ENCODE peak calls at places on chromosomes 6 and 20, in four cellular contexts. One of them, this sample, is unnamed. For H3K27me3, the result is how much of the 10 kb centered on the place peaks cover.

GRCh38 chr6:136084403-136084802 is 165.7 kb downstream of the MTFR2 start:
- DNase-seq in HCT116: no peak
- DNase-seq in K562: no peak
- DNase-seq in HepG2: no peak
- DNase-seq in this sample: no peak

GRCh38 chr20:64130271-64130670 is 22.9 kb upstream of the NPBWR2 start:
- DNase-seq in HCT116: no peak
- DNase-seq in HepG2: no peak
- DNase-seq in K562: no peak
- DNase-seq in this sample: no peak

GRCh38 chr20:11850901-11851300 is 66.8 kb upstream of the BTBD3 start:
- DNase-seq in K562: no peak
- DNase-seq in HepG2: no peak
- DNase-seq in HCT116: peak
- DNase-seq in this sample: no peak

GRCh38 chr6:17086469-17086868 is 15.4 kb upstream of the STMND1 start:
- DNase-seq in HepG2: peak
- DNase-seq in HCT116: peak
- DNase-seq in K562: peak
- DNase-seq in this sample: peak

GRCh38 chr20:32830437-32830836 is 10.7 kb downstream of the MAPRE1 start:
- DNase-seq in K562: no peak
- DNase-seq in HepG2: no peak
- DNase-seq in HCT116: no peak
- DNase-seq in this sample: no peak

GRCh38 chr6:111342913-111343312 is 140.1 kb downstream of the REV3L start:
- DNase-seq in HCT116: no peak
- DNase-seq in HepG2: no peak
- DNase-seq in K562: no peak
- DNase-seq in this sample: no peak

GRCh38 chr6:28207244-28208179 is 17.6 kb upstream of the ZSCAN9 start:
- DNase-seq in HCT116: no peak
- DNase-seq in HepG2: no peak
- DNase-seq in K562: no peak
- DNase-seq in this sample: no peak

GRCh38 chr6:95819939-95820338 is 195.8 kb upstream of the FUT9 start:
- DNase-seq in K562: no peak
- DNase-seq in HCT116: no peak
- DNase-seq in HepG2: no peak
- DNase-seq in this sample: no peak

GRCh38 chr6:138815797-138816528 is 20.1 kb downstream of the ECT2L start:
- DNase-seq in K562: peak
- DNase-seq in HCT116: peak
- DNase-seq in HepG2: peak
- DNase-seq in this sample: peak

GRCh38 chr6:31083742-31084354 is 28.5 kb downstream of the C6orf15 start:
- DNase-seq in HepG2: peak
- DNase-seq in HCT116: peak
- DNase-seq in K562: peak
- DNase-seq in this sample: no peak

GRCh38 chr6:2209226-2209809 is 36.1 kb downstream of the GMDS start:
- DNase-seq in HCT116: peak
- DNase-seq in HepG2: peak
- DNase-seq in K562: peak
- DNase-seq in this sample: peak

GRCh38 chr6:131014080-131014776 is 48.8 kb downstream of the EPB41L2 start:
- DNase-seq in HCT116: no peak
- DNase-seq in K562: no peak
- DNase-seq in HepG2: no peak
- DNase-seq in this sample: no peak

GRCh38 chr20:43040427-43040826 is 149.3 kb downstream of the PTPRT start:
- DNase-seq in HepG2: peak
- DNase-seq in K562: peak
- DNase-seq in HCT116: no peak
- DNase-seq in this sample: no peak

GRCh38 chr6:144094731-144095133 is 641 bp downstream of the SF3B5 start:
- DNase-seq in HCT116: no peak
- DNase-seq in K562: no peak
- DNase-seq in HepG2: no peak
- DNase-seq in this sample: no peak

GRCh38 chr6:33782561-33782960 is 6.4 kb downstream of the LEMD2 start:
- DNase-seq in K562: no peak
- DNase-seq in HepG2: no peak
- DNase-seq in HCT116: no peak
- DNase-seq in this sample: no peak

GRCh38 chr6:88619951-88620350 is 343.5 kb downstream of the RNGTT start:
- DNase-seq in HCT116: no peak
- DNase-seq in K562: no peak
- DNase-seq in HepG2: no peak
- DNase-seq in this sample: no peak

GRCh38 chr6:109456283-109456583 is 661 bp upstream of the MICAL1 start:
- DNase-seq in K562: no peak
- DNase-seq in HepG2: no peak
- DNase-seq in HCT116: no peak
- DNase-seq in this sample: no peak

GRCh38 chr6:19327246-19327645 is 509.9 kb upstream of the ID4 start:
- DNase-seq in HCT116: no peak
- DNase-seq in K562: no peak
- DNase-seq in HepG2: no peak
- DNase-seq in this sample: no peak

GRCh38 chr6:44512868-44513641 is 125.5 kb downstream of the CDC5L start:
- DNase-seq in K562: peak
- DNase-seq in HCT116: peak
- DNase-seq in HepG2: no peak
- DNase-seq in this sample: no peak

GRCh38 chr6:157040191-157040590 is 263.0 kb downstream of the ARID1B start:
- DNase-seq in HepG2: no peak
- DNase-seq in K562: no peak
- DNase-seq in HCT116: no peak
- DNase-seq in this sample: no peak

GRCh38 chr6:37561361-37561760 is 61.7 kb upstream of the CCDC167 start:
- DNase-seq in K562: no peak
- DNase-seq in HCT116: no peak
- DNase-seq in HepG2: no peak
- DNase-seq in this sample: no peak

GRCh38 chr20:51348866-51349265 is 193.7 kb downstream of the NFATC2 start:
- DNase-seq in HepG2: no peak
- DNase-seq in K562: no peak
- DNase-seq in HCT116: no peak
- DNase-seq in this sample: no peak
- H3K27me3 ChIP-seq in HepG2: under half
- H3K27me3 ChIP-seq in K562: under half
- H3K27me3 ChIP-seq in HCT116: under half
- H3K27me3 ChIP-seq in this sample: under half

GRCh38 chr6:1110164-1110563 is 201.7 kb upstream of the FOXQ1 start:
- DNase-seq in HepG2: peak
- DNase-seq in HCT116: peak
- DNase-seq in K562: no peak
- DNase-seq in this sample: no peak
- TF ChIP-seq TCF7L2 in HepG2: no peak
- TF ChIP-seq TCF7L2 in HCT116: no peak
- TF ChIP-seq TCF7L2 in K562: no peak
- TF ChIP-seq TCF7L2 in this sample: no peak

GRCh38 chr20:63086421-63087235 is 79.9 kb upstream of the BHLHE23 start:
- DNase-seq in HepG2: no peak
- DNase-seq in K562: no peak
- DNase-seq in HCT116: no peak
- DNase-seq in this sample: no peak
- H3K27me3 ChIP-seq in HepG2: under half
- H3K27me3 ChIP-seq in K562: half or more
- H3K27me3 ChIP-seq in HCT116: under half
- H3K27me3 ChIP-seq in this sample: under half

GRCh38 chr6:25582101-25582500 is 69.9 kb upstream of the SCGN start:
- DNase-seq in K562: no peak
- DNase-seq in HCT116: no peak
- DNase-seq in HepG2: no peak
- DNase-seq in this sample: no peak
- TF ChIP-seq TCF7L2 in K562: no peak
- TF ChIP-seq TCF7L2 in HCT116: no peak
- TF ChIP-seq TCF7L2 in HepG2: no peak
- TF ChIP-seq TCF7L2 in this sample: no peak

DNA sequence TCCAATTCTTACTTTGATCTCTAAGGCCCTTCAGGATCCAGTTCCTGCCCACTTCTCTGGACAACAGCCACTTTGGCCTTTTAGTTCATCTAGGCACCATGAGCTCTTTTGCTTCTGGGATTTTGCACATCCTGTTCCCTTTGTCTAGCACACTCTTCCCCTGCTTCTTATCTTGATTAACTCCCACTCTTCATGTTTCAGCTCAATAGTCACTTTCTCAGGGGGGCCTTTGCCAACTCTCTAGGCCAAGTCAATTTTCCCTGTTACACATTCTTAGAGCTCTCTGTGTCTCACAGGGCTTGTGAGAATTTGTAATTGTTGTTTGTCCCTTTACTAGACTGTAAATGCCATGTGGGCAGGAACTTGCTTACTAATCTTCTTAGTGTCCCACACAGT is 58.1 kb upstream of the EPB41L1 start:
- DNase-seq in HCT116: no peak
- DNase-seq in K562: no peak
- DNase-seq in HepG2: no peak
- DNase-seq in this sample: no peak
- H3K27me3 ChIP-seq in HCT116: under half
- H3K27me3 ChIP-seq in K562: under half
- H3K27me3 ChIP-seq in HepG2: under half
- H3K27me3 ChIP-seq in this sample: under half

GRCh38 chr6:107740496-107741190 is 83.5 kb downstream of the SCML4 start:
- DNase-seq in HCT116: no peak
- DNase-seq in HepG2: no peak
- DNase-seq in K562: no peak
- DNase-seq in this sample: no peak
- TF ChIP-seq TCF7L2 in HCT116: no peak
- TF ChIP-seq TCF7L2 in HepG2: no peak
- TF ChIP-seq TCF7L2 in K562: no peak
- TF ChIP-seq TCF7L2 in this sample: no peak

GRCh38 chr20:21391495-21392298 is 5.6 kb downstream of the NKX2-4 start:
- DNase-seq in HCT116: no peak
- DNase-seq in HepG2: no peak
- DNase-seq in K562: no peak
- DNase-seq in this sample: no peak
- H3K27me3 ChIP-seq in HCT116: under half
- H3K27me3 ChIP-seq in HepG2: under half
- H3K27me3 ChIP-seq in K562: under half
- H3K27me3 ChIP-seq in this sample: under half

GRCh38 chr6:101395345-101395744 is 1.8 kb downstream of the GRIK2 start:
- DNase-seq in HCT116: no peak
- DNase-seq in K562: no peak
- DNase-seq in HepG2: no peak
- DNase-seq in this sample: no peak
- TF ChIP-seq TCF7L2 in HCT116: no peak
- TF ChIP-seq TCF7L2 in K562: no peak
- TF ChIP-seq TCF7L2 in HepG2: no peak
- TF ChIP-seq TCF7L2 in this sample: no peak

GRCh38 chr6:10399451-10399850 is 15.4 kb downstream of the TFAP2A start:
- DNase-seq in K562: no peak
- DNase-seq in HCT116: no peak
- DNase-seq in HepG2: no peak
- DNase-seq in this sample: no peak

GRCh38 chr6:10401004-10401536 is 13.8 kb downstream of the TFAP2A start:
- DNase-seq in HCT116: no peak
- DNase-seq in HepG2: no peak
- DNase-seq in K562: no peak
- DNase-seq in this sample: no peak

GRCh38 chr6:10398439-10399218 is 16.2 kb downstream of the TFAP2A start:
- DNase-seq in HepG2: no peak
- DNase-seq in K562: no peak
- DNase-seq in HCT116: no peak
- DNase-seq in this sample: no peak

GRCh38 chr6:10401632-10402223 is 13.1 kb downstream of the TFAP2A start:
- DNase-seq in HepG2: no peak
- DNase-seq in HCT116: no peak
- DNase-seq in K562: peak
- DNase-seq in this sample: no peak

DNA sequence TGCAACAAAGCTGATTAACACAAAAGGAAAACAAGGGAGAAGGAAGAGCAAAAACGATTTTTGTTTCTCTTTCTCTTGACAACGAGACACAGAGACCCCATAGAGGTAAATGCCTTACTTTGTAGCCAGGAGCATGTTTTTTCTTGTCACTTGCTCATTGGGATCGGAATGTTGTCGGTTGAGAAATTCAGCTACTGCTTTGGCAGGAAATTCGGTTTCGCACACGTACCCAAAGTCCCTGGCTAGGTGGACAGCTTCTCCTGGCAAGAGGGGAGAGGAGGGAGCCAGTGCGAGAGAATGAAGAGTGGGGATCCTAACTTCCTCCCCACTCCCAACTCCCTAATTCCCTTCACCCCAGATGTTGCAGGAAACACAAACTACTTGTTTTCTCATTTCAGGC is 14.5 kb downstream of the TFAP2A start:
- DNase-seq in HepG2: no peak
- DNase-seq in HCT116: no peak
- DNase-seq in K562: no peak
- DNase-seq in this sample: no peak
- H3K27me3 ChIP-seq in HepG2: under half
- H3K27me3 ChIP-seq in HCT116: under half
- H3K27me3 ChIP-seq in K562: under half
- H3K27me3 ChIP-seq in this sample: under half

This sample was measured in Panc1.